ENCODE peak calls at places on chromosomes 12 and 14, in five cellular contexts. U is bronchial epithelial cell, P is Panc1, T is skeletal muscle cell, J is GM23338. W is an unnamed sample.

GRCh38 chr14:104427126-104427851 is 152.3 kb upstream of the C14orf180 start:
- DNase-seq in P (no peak), T (no peak), J (no peak), U (no peak), W (no peak)

GRCh38 chr12:90024261-90024660 is 315.6 kb upstream of the ATP2B1 start:
- DNase-seq in U (no peak), J (no peak), T (no peak), P (no peak), W (no peak)

GRCh38 chr14:92511472-92512247 is 1.9 kb upstream of the RIN3 start:
- DNase-seq in U (peak; percentile 86), J (no peak), T (peak; percentile 89), P (peak; percentile 48), W (peak; percentile 65)

GRCh38 chr12:105986779-105987686 is 151.7 kb downstream of the NUAK1 start:
- DNase-seq in T (peak; percentile 79), U (peak; percentile 56), P (no peak), J (no peak), W (no peak)

GRCh38 chr12:22126758-22127157 is 80.7 kb downstream of the CMAS start:
- DNase-seq in P (no peak), J (no peak), U (peak; percentile 62), T (no peak), W (no peak)

GRCh38 chr14:43005807-43006206 is 1399.1 kb downstream of the LRFN5 start:
- DNase-seq in U (peak; percentile 1), P (no peak), T (no peak), J (peak; percentile 2), W (no peak)

GRCh38 chr14:104970231-104971068 is 7.7 kb downstream of the AHNAK2 start:
- DNase-seq in J (peak; percentile 59), T (peak; percentile 64), P (no peak), U (peak; percentile 86), W (peak; percentile 84)

GRCh38 chr12:82524020-82524419 is 162.7 kb upstream of the TMTC2 start:
- DNase-seq in U (no peak), P (no peak), T (no peak), J (no peak), W (no peak)

GRCh38 chr12:47721431-47721973 is 3.8 kb downstream of the ENDOU start:
- DNase-seq in T (no peak), U (no peak), P (no peak), J (no peak), W (no peak)

DNA sequence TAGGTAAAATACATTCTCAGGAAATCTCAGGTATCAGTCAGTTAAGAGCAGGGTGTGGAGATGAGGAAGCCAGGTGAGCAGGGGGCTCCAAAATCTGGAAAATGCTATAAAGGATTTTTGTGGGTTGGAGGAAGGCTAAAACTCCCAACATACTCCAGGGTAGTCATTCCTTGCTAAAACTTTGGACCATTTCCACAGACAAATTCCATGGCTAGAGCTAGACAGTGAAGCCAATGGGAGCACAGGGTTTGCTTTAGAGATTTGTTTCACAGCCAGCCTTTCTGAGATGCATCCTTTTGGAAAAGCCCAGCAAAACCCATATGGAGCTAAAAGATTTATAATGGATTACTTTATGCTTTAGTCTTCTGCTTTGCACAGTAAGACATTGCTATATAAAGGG is 146.4 kb downstream of the SAMD4A start:
- DNase-seq in T (no peak), J (no peak), U (no peak), P (no peak), W (no peak)
- H3K4me3 ChIP-seq in T (no peak overlapping the region), J (no peak overlapping the region), U (no peak overlapping the region), P (no peak overlapping the region), W (no peak overlapping the region)

GRCh38 chr12:26123482-26123980 is 1.3 kb downstream of the BHLHE41 start:
- DNase-seq in U (no peak), T (no peak), J (no peak), P (no peak), W (no peak)
- H3K4me3 ChIP-seq in U (peak overlapping the region; percentile 46), T (peak overlapping the region; percentile 72), J (peak overlapping the region; percentile 90), P (peak overlapping the region; percentile 68), W (peak overlapping the region; percentile 57)

GRCh38 chr12:203074-203461 is 10.9 kb downstream of the SLC6A12 start:
- DNase-seq in J (no peak), P (no peak), T (no peak), U (no peak), W (no peak)
- H3K4me3 ChIP-seq in J (peak overlapping the region; percentile 75), P (peak overlapping the region; percentile 13), T (no peak overlapping the region), U (no peak overlapping the region), W (no peak overlapping the region)

DNA sequence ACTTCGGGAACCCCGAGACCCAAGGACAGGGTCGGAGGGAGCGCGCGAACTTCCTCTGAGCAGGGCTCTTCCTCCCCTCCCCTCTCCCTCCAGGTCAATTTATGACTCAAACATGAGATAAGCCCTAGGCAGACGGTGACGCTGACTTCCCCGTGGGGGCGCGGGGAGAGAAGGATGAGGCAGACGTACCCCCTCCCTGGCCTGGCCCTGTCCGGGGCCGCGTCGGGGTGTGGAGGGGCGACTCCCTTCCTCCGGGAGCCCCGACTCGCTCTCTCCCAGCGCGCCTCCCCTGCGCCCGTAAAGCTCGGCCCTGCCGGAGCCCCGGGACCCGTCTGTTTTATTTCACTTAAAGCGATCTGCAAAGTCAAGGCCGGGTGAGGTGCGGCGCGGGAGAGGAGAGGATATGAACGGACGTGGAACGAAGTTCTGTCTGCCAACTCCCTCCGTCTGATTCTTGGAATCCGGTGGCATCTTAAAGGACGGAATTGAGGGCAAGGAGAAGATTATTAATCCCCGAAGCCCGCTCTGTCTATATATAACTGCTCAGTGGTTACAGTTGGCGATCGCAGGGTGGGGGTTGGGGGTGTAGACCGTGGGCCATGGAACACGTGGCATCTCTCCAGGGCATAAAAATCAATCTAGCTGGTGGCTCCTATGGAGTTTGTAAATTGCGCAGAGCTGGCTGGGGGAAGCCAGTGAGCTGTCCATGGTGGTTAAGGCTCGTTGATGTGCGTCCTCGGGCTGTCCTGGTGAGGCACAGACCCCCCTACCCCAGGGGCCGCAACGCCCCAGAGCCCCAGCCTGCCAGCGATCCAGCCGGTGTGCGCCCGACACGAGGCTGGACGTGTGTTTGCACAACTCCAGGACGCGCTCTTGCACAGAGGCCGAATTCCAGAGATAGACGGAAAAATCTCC is 2.9 kb upstream of the PTHLH start:
- DNase-seq in J (peak; percentile 73), U (peak; percentile 81), P (no peak), T (no peak), W (no peak)
- H3K4me3 ChIP-seq in J (peak overlapping the region; percentile 69), U (peak overlapping the region; percentile 53), P (peak overlapping the region; percentile 39), T (peak overlapping the region; percentile 41), W (peak overlapping the region; percentile 38)